ENCODE peak calls at places on chromosomes 4 and X, in five cellular contexts. M, C, N, K and D are unnamed samples. For H3K27me3 and H3K4me1, the result is how much of the 10 kb centered on the place peaks cover.

GRCh38 chr4:15479913-15480185 is 10.2 kb downstream of the CC2D2A start:
- DNase-seq in C (no peak), M (no peak), K (no peak), N (no peak), D (peak)

GRCh38 chr4:145531193-145531592 is 49.5 kb downstream of the SMAD1 start:
- DNase-seq in C (no peak), N (no peak), K (no peak), M (no peak), D (no peak)

GRCh38 chrX:56314334-56314733 is 82.2 kb downstream of the KLF8 start:
- DNase-seq in N (no peak), C (no peak), M (no peak), K (no peak), D (no peak)

GRCh38 chr4:162164881-162165528 is 1.2 kb upstream of the FSTL5 start:
- DNase-seq in C (no peak), N (peak), M (no peak), K (no peak), D (no peak)

GRCh38 chrX:39645059-39645895 is 452.5 kb downstream of the BCOR start:
- DNase-seq in M (peak), C (no peak), N (peak), K (no peak), D (peak)

GRCh38 chr4:13547563-13548041 is 3.3 kb upstream of the NKX3-2 start:
- DNase-seq in N (no peak), K (no peak), C (no peak), M (no peak), D (no peak)

GRCh38 chr4:86653237-86653865 is 59.2 kb downstream of the PTPN13 start:
- DNase-seq in C (peak), M (no peak), N (no peak), K (no peak), D (peak)

GRCh38 chr4:64911846-64912245 is 502.6 kb upstream of the TECRL start:
- DNase-seq in K (no peak), N (no peak), C (no peak), M (no peak), D (no peak)

GRCh38 chr4:3421470-3421869 is 20.3 kb upstream of the HGFAC start:
- DNase-seq in M (no peak), C (no peak), N (no peak), K (no peak), D (no peak)

GRCh38 chr4:13240066-13240465 is 244.1 kb downstream of the RAB28 start:
- DNase-seq in M (peak), C (no peak), N (peak), K (no peak), D (no peak)

GRCh38 chr4:140237616-140238352 is 83.8 kb upstream of the MAML3 start:
- DNase-seq in N (no peak), M (peak), K (peak), C (no peak), D (peak)

GRCh38 chrX:149962859-149963757 is 24.8 kb upstream of the EOLA2 start:
- DNase-seq in N (peak), K (peak), C (peak), M (peak), D (peak)

GRCh38 chr4:147078875-147079658 is 133.4 kb upstream of the TTC29 start:
- DNase-seq in K (no peak), M (no peak), C (no peak), N (peak), D (no peak)

GRCh38 chr4:186554890-186555827 is at the start of gene MTNR1A:
- DNase-seq in M (peak), C (no peak), K (peak), N (no peak), D (no peak)

GRCh38 chrX:47197526-47197925 is 3.9 kb downstream of the UBA1 start:
- DNase-seq in K (no peak), M (no peak), C (no peak), N (no peak), D (no peak)

GRCh38 chrX:85375333-85375738 is 4.1 kb downstream of the POF1B start:
- DNase-seq in N (no peak), K (peak), C (no peak), M (no peak), D (peak)

GRCh38 chrX:114134465-114134864 is 449.4 kb upstream of the HTR2C start:
- DNase-seq in C (peak), N (peak), M (no peak), K (no peak), D (no peak)

GRCh38 chrX:48490661-48491060 is 14.7 kb downstream of the FTSJ1 start:
- DNase-seq in K (no peak), M (no peak), N (peak), C (no peak), D (no peak)
- H3K27me3 ChIP-seq in K (under half), M (under half), N (under half), C (under half), D (under half)

GRCh38 chrX:1394731-1395501 is 3.0 kb upstream of the SLC25A6 start:
- DNase-seq in K (peak), C (no peak), N (no peak), M (no peak), D (no peak)
- H3K4me3 ChIP-seq in K (no peak), C (no peak), N (no peak), M (no peak), D (no peak)

DNA sequence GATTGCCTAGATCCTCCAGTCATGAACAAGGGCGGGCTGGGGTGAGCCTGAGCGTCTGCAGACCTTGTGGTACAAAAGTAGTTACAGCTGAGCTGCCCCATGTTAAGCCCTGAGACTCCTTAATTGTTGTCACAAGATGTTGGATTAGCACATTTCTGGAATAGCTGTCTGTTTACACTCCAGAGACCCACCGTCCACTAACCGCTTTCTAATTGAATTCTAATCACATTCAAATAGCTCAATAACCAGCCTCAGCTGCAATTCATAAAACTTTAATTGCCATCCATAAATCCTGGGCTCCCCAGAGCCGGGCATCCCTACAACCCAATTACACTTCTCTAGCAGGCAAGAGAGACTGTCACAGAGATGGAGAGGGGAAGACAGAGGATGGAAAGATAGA is 1.6 kb upstream of the GSX2 start:
- DNase-seq in K (no peak), M (no peak), N (no peak), C (no peak), D (peak)
- H3K4me1 ChIP-seq in K (under half), M (under half), N (under half), C (under half), D (half or more)

GRCh38 chrX:12237131-12237530 is 98.9 kb downstream of the FRMPD4 start:
- DNase-seq in N (peak), M (no peak), K (no peak), C (no peak), D (no peak)
- H3K27me3 ChIP-seq in N (under half), M (under half), K (under half), C (under half), D (under half)

GRCh38 chr4:82403725-82404124 is 26.5 kb downstream of the HNRNPDL start:
- DNase-seq in N (no peak), C (no peak), K (no peak), M (no peak), D (no peak)

GRCh38 chr4:82402196-82402775 is 28.0 kb downstream of the HNRNPDL start:
- DNase-seq in N (no peak), M (no peak), K (no peak), C (no peak), D (no peak)

GRCh38 chr4:82394896-82395295 is 21.1 kb upstream of the HNRNPD start:
- DNase-seq in N (peak), C (no peak), M (no peak), K (no peak), D (no peak)

GRCh38 chr4:82401600-82401999 is 27.8 kb upstream of the HNRNPD start:
- DNase-seq in K (no peak), M (no peak), C (no peak), N (no peak), D (no peak)

GRCh38 chr4:82398263-82398662 is 24.5 kb upstream of the HNRNPD start:
- DNase-seq in N (no peak), C (no peak), M (no peak), K (no peak), D (no peak)
- H3K4me3 ChIP-seq in N (no peak), C (no peak), M (no peak), K (no peak), D (no peak)